ENCODE peak calls at places on chromosome 20, in six cellular contexts. A is COR-L47; J is CD8-positive, alpha-beta T cell; D is left ventricle myocardium superior; T is GM13976; Y is kidney tubule cell. V is an unnamed sample.

GRCh38 chr20:53847118-53847842 is 223.1 kb downstream of the BCAS1 start:
- DNase-seq in A (no peak), J (no peak), D (no peak), T (no peak), Y (no peak), V (no peak)

GRCh38 chr20:63254536-63255384 is 497 bp upstream of the NKAIN4 start:
- DNase-seq in A (no peak), J (no peak), D (no peak), T (peak; percentile 62), Y (no peak), V (no peak)

GRCh38 chr20:57893364-57894001 is 183.7 kb upstream of the PMEPA1 start:
- DNase-seq in A (no peak), J (no peak), D (no peak), T (no peak), Y (no peak), V (no peak)

GRCh38 chr20:32429745-32430360 is 71.7 kb downstream of the ASXL1 start:
- DNase-seq in A (no peak), J (no peak), D (no peak), T (peak; percentile 13), Y (no peak), V (no peak)

GRCh38 chr20:3423126-3423525 is 15.7 kb upstream of the DNAAF9 start:
- DNase-seq in A (no peak), J (no peak), D (no peak), T (no peak), Y (no peak), V (no peak)

GRCh38 chr20:3935295-3935955 is 46.2 kb downstream of the PANK2 start:
- DNase-seq in A (no peak), J (no peak), D (peak; percentile 59), T (no peak), Y (no peak), V (peak; percentile 59)

GRCh38 chr20:25282034-25282781 is 34.3 kb downstream of the PYGB start:
- DNase-seq in A (no peak), J (no peak), D (peak; percentile 25), T (no peak), Y (no peak), V (peak; percentile 13)

GRCh38 chr20:3161316-3162079 is 1.8 kb upstream of the FASTKD5 start:
- DNase-seq in A (no peak), J (no peak), D (no peak), T (no peak), Y (no peak), V (no peak)

GRCh38 chr20:50431066-50431450 is 79.1 kb upstream of the PTPN1 start:
- DNase-seq in A (no peak), J (no peak), D (peak; percentile 29), T (no peak), Y (no peak), V (no peak)

GRCh38 chr20:18839507-18840247 is 26.1 kb downstream of the SCP2D1 start:
- DNase-seq in A (no peak), J (no peak), D (no peak), T (no peak), Y (no peak), V (no peak)

GRCh38 chr20:59627298-59627697 is 23.0 kb downstream of the PHACTR3 start:
- DNase-seq in A (no peak), J (no peak), D (no peak), T (no peak), Y (no peak), V (no peak)

GRCh38 chr20:19815553-19815991 is 57.5 kb downstream of the RIN2 start:
- DNase-seq in A (no peak), J (no peak), D (no peak), T (no peak), Y (peak; percentile 97), V (no peak)

GRCh38 chr20:21433329-21433890 is 36.1 kb upstream of the NKX2-4 start:
- DNase-seq in A (no peak), J (no peak), D (no peak), T (no peak), Y (peak; percentile 86), V (no peak)

GRCh38 chr20:55685848-55686247 is 319.5 kb downstream of the CBLN4 start:
- DNase-seq in A (no peak), J (no peak), D (no peak), T (no peak), Y (no peak), V (no peak)

GRCh38 chr20:18133962-18134361 is 3.7 kb upstream of the KAT14 start:
- DNase-seq in A (peak; percentile 47), J (no peak), D (no peak), T (no peak), Y (no peak), V (no peak)

GRCh38 chr20:42981258-42981657 is 208.4 kb downstream of the PTPRT start:
- DNase-seq in A (no peak), J (no peak), D (no peak), T (no peak), Y (no peak), V (no peak)

GRCh38 chr20:45052698-45053440 is 48.1 kb downstream of the KCNS1 start:
- DNase-seq in A (no peak), J (peak; percentile 18), D (no peak), T (peak; percentile 43), Y (peak; percentile 31), V (no peak)

GRCh38 chr20:51384854-51385253 is 157.7 kb downstream of the NFATC2 start:
- DNase-seq in A (no peak), J (no peak), D (no peak), T (no peak), Y (no peak), V (no peak)

GRCh38 chr20:57315083-57315963 is 14.3 kb upstream of the SPO11 start:
- DNase-seq in A (no peak), J (no peak), D (no peak), T (no peak), Y (no peak), V (no peak)

GRCh38 chr20:37781626-37782025 is 87.8 kb downstream of the CTNNBL1 start:
- DNase-seq in A (no peak), J (no peak), D (no peak), T (no peak), Y (no peak), V (no peak)

GRCh38 chr20:50496773-50497375 is 13.3 kb upstream of the PTPN1 start:
- DNase-seq in A (no peak), J (no peak), D (no peak), T (no peak), Y (peak; percentile 77), V (no peak)

GRCh38 chr20:63215101-63216040 is 560 bp downstream of the YTHDF1 start:
- DNase-seq in A (peak; percentile 39), J (no peak), D (peak; percentile 27), T (peak; percentile 61), Y (peak; percentile 64), V (no peak)

GRCh38 chr20:39019805-39020325 is 57.7 kb downstream of the DHX35 start:
- DNase-seq in A (no peak), J (no peak), D (no peak), T (no peak), Y (no peak), V (no peak)

GRCh38 chr20:8449120-8449519 is 317.1 kb downstream of the PLCB1 start:
- DNase-seq in A (no peak), J (no peak), D (no peak), T (no peak), Y (peak; percentile 31), V (no peak)

GRCh38 chr20:62745279-62745958 is 36.8 kb downstream of the NTSR1 start:
- DNase-seq in A (no peak), J (no peak), D (peak; percentile 31), T (no peak), Y (no peak), V (peak; percentile 7)

GRCh38 chr20:63025534-63026331 is 19.0 kb upstream of the BHLHE23 start:
- DNase-seq in A (no peak), J (no peak), D (peak; percentile 35), T (no peak), Y (peak; percentile 42), V (peak; percentile 11)